ENCODE peak calls at places on chromosomes 5 and 9, in six cellular contexts. One of them, this sample, is unnamed.
A peak's percentile ranks its signal among the peaks of the same experiment; 100 is the strongest.

GRCh38 chr5:133428072-133428660 is 184.2 kb downstream of the FSTL4 start:
- DNase-seq in CD8-positive, alpha-beta memory T cell: no peak
- DNase-seq in dorsolateral prefrontal cortex: no peak
- DNase-seq in GM04504: no peak
- DNase-seq in stimulated activated CD8-positive, alpha-beta memory T cell treated with anti-CD3 and anti-CD28 coated beads, Interleukin-2, amount 100 ng/mL, for 48 hours: no peak
- DNase-seq in activated naive CD4-positive, alpha-beta T cell treated with anti-CD3 and anti-CD28 coated beads for 36 hours: no peak
- DNase-seq in this sample: no peak

GRCh38 chr9:130291474-130291873 is 25.9 kb downstream of the HMCN2 start:
- DNase-seq in CD8-positive, alpha-beta memory T cell: no peak
- DNase-seq in dorsolateral prefrontal cortex: no peak
- DNase-seq in GM04504: no peak
- DNase-seq in stimulated activated CD8-positive, alpha-beta memory T cell treated with anti-CD3 and anti-CD28 coated beads, Interleukin-2, amount 100 ng/mL, for 48 hours: no peak
- DNase-seq in activated naive CD4-positive, alpha-beta T cell treated with anti-CD3 and anti-CD28 coated beads for 36 hours: no peak
- DNase-seq in this sample: no peak

GRCh38 chr9:32703635-32704034 is 68.2 kb upstream of the TAF1L start:
- DNase-seq in CD8-positive, alpha-beta memory T cell: no peak
- DNase-seq in dorsolateral prefrontal cortex: no peak
- DNase-seq in GM04504: no peak
- DNase-seq in stimulated activated CD8-positive, alpha-beta memory T cell treated with anti-CD3 and anti-CD28 coated beads, Interleukin-2, amount 100 ng/mL, for 48 hours: no peak
- DNase-seq in activated naive CD4-positive, alpha-beta T cell treated with anti-CD3 and anti-CD28 coated beads for 36 hours: no peak
- DNase-seq in this sample: peak; percentile 9

GRCh38 chr5:132472431-132472830 is 18.1 kb downstream of the IRF1 start:
- DNase-seq in CD8-positive, alpha-beta memory T cell: no peak
- DNase-seq in dorsolateral prefrontal cortex: no peak
- DNase-seq in GM04504: no peak
- DNase-seq in stimulated activated CD8-positive, alpha-beta memory T cell treated with anti-CD3 and anti-CD28 coated beads, Interleukin-2, amount 100 ng/mL, for 48 hours: no peak
- DNase-seq in activated naive CD4-positive, alpha-beta T cell treated with anti-CD3 and anti-CD28 coated beads for 36 hours: peak; percentile 2
- DNase-seq in this sample: no peak

GRCh38 chr5:55320571-55320970 is 12.8 kb downstream of the MTREX start:
- DNase-seq in CD8-positive, alpha-beta memory T cell: no peak
- DNase-seq in dorsolateral prefrontal cortex: no peak
- DNase-seq in GM04504: no peak
- DNase-seq in stimulated activated CD8-positive, alpha-beta memory T cell treated with anti-CD3 and anti-CD28 coated beads, Interleukin-2, amount 100 ng/mL, for 48 hours: no peak
- DNase-seq in activated naive CD4-positive, alpha-beta T cell treated with anti-CD3 and anti-CD28 coated beads for 36 hours: no peak
- DNase-seq in this sample: no peak

GRCh38 chr5:169880012-169880673 is 100.2 kb downstream of the INSYN2B start:
- DNase-seq in CD8-positive, alpha-beta memory T cell: no peak
- DNase-seq in dorsolateral prefrontal cortex: no peak
- DNase-seq in GM04504: no peak
- DNase-seq in stimulated activated CD8-positive, alpha-beta memory T cell treated with anti-CD3 and anti-CD28 coated beads, Interleukin-2, amount 100 ng/mL, for 48 hours: no peak
- DNase-seq in activated naive CD4-positive, alpha-beta T cell treated with anti-CD3 and anti-CD28 coated beads for 36 hours: no peak
- DNase-seq in this sample: no peak

GRCh38 chr9:78788101-78788500 is 491.2 kb downstream of the PSAT1 start:
- DNase-seq in CD8-positive, alpha-beta memory T cell: no peak
- DNase-seq in dorsolateral prefrontal cortex: no peak
- DNase-seq in GM04504: no peak
- DNase-seq in stimulated activated CD8-positive, alpha-beta memory T cell treated with anti-CD3 and anti-CD28 coated beads, Interleukin-2, amount 100 ng/mL, for 48 hours: no peak
- DNase-seq in activated naive CD4-positive, alpha-beta T cell treated with anti-CD3 and anti-CD28 coated beads for 36 hours: no peak
- DNase-seq in this sample: no peak

GRCh38 chr9:107227696-107228258 is 55.3 kb upstream of the RAD23B start:
- DNase-seq in CD8-positive, alpha-beta memory T cell: no peak
- DNase-seq in dorsolateral prefrontal cortex: no peak
- DNase-seq in GM04504: no peak
- DNase-seq in stimulated activated CD8-positive, alpha-beta memory T cell treated with anti-CD3 and anti-CD28 coated beads, Interleukin-2, amount 100 ng/mL, for 48 hours: no peak
- DNase-seq in activated naive CD4-positive, alpha-beta T cell treated with anti-CD3 and anti-CD28 coated beads for 36 hours: no peak
- DNase-seq in this sample: no peak

GRCh38 chr5:150647275-150648251 is 7.1 kb downstream of the SYNPO start:
- DNase-seq in CD8-positive, alpha-beta memory T cell: no peak
- DNase-seq in dorsolateral prefrontal cortex: no peak
- DNase-seq in GM04504: no peak
- DNase-seq in stimulated activated CD8-positive, alpha-beta memory T cell treated with anti-CD3 and anti-CD28 coated beads, Interleukin-2, amount 100 ng/mL, for 48 hours: no peak
- DNase-seq in activated naive CD4-positive, alpha-beta T cell treated with anti-CD3 and anti-CD28 coated beads for 36 hours: no peak
- DNase-seq in this sample: no peak

GRCh38 chr9:133599470-133600173 is 9.6 kb downstream of the FAM163B start:
- DNase-seq in CD8-positive, alpha-beta memory T cell: no peak
- DNase-seq in dorsolateral prefrontal cortex: no peak
- DNase-seq in GM04504: no peak
- DNase-seq in stimulated activated CD8-positive, alpha-beta memory T cell treated with anti-CD3 and anti-CD28 coated beads, Interleukin-2, amount 100 ng/mL, for 48 hours: no peak
- DNase-seq in activated naive CD4-positive, alpha-beta T cell treated with anti-CD3 and anti-CD28 coated beads for 36 hours: no peak
- DNase-seq in this sample: no peak